ENCODE peak calls at places on chromosomes 7 and 10, in seven cellular contexts. A is thoracic aorta, C is nephron progenitor cell, I is COR-L47, T is anterior cingulate cortex, D is astrocyte of the spinal cord, O is SK-MEL-5. U is an unnamed sample.

GRCh38 chr10:101571573-101571925 is 16.5 kb downstream of the POLL start:
- DNase-seq in A (no peak), C (no peak), I (no peak), T (no peak), D (no peak), O (no peak), U (no peak)

GRCh38 chr10:17479015-17479615 is 24.7 kb upstream of the ST8SIA6 start:
- DNase-seq in A (no peak), C (no peak), I (no peak), T (no peak), D (no peak), O (peak; percentile 7), U (no peak)

GRCh38 chr10:120479506-120479905 is 22.5 kb downstream of the PLPP4 start:
- DNase-seq in A (no peak), C (no peak), I (no peak), T (no peak), D (no peak), O (no peak), U (no peak)

GRCh38 chr10:58755688-58756087 is 243.0 kb downstream of the BICC1 start:
- DNase-seq in A (no peak), C (no peak), I (no peak), T (no peak), D (peak; percentile 67), O (no peak), U (peak; percentile 54)

GRCh38 chr7:141118809-141119586 is 45.1 kb downstream of the TMEM178B start:
- DNase-seq in A (no peak), C (no peak), I (no peak), T (no peak), D (no peak), O (no peak), U (no peak)

GRCh38 chr10:11716704-11717103 is 25.5 kb upstream of the ECHDC3 start:
- DNase-seq in A (no peak), C (no peak), I (no peak), T (no peak), D (no peak), O (no peak), U (no peak)

GRCh38 chr10:88315746-88316145 is 267.4 kb downstream of the RNLS start:
- DNase-seq in A (no peak), C (no peak), I (no peak), T (no peak), D (no peak), O (no peak), U (no peak)

GRCh38 chr7:73342645-73343044 is 14.7 kb downstream of the FKBP6 start:
- DNase-seq in A (no peak), C (no peak), I (peak; percentile 31), T (no peak), D (peak; percentile 60), O (peak; percentile 85), U (no peak)

GRCh38 chr7:47441796-47442744 is 139.8 kb downstream of the TNS3 start:
- DNase-seq in A (no peak), C (no peak), I (no peak), T (no peak), D (peak; percentile 23), O (no peak), U (peak; percentile 16)

GRCh38 chr10:112951349-112952281 is 1.6 kb downstream of the TCF7L2 start:
- DNase-seq in A (no peak), C (peak; percentile 67), I (no peak), T (no peak), D (peak; percentile 84), O (peak; percentile 82), U (peak; percentile 84)

GRCh38 chr10:30422981-30423654 is 10.9 kb upstream of the MAP3K8 start:
- DNase-seq in A (no peak), C (peak; percentile 25), I (no peak), T (no peak), D (peak; percentile 56), O (no peak), U (peak; percentile 77)

GRCh38 chr10:22335204-22335956 is 9.9 kb upstream of the SPAG6 start:
- DNase-seq in A (no peak), C (peak; percentile 52), I (no peak), T (no peak), D (peak; percentile 48), O (no peak), U (no peak)

GRCh38 chr10:17046989-17047388 is 82.6 kb downstream of the CUBN start:
- DNase-seq in A (no peak), C (no peak), I (no peak), T (no peak), D (no peak), O (no peak), U (no peak)

GRCh38 chr7:156155988-156156733 is 343.9 kb upstream of the SHH start:
- DNase-seq in A (no peak), C (no peak), I (peak; percentile 66), T (no peak), D (no peak), O (no peak), U (no peak)

GRCh38 chr7:105013818-105014724 is at the start of gene KMT2E:
- DNase-seq in A (peak; percentile 56), C (peak; percentile 93), I (peak; percentile 86), T (peak; percentile 88), D (peak; percentile 84), O (peak; percentile 92), U (peak; percentile 80)

GRCh38 chr10:92816106-92816505 is 32.2 kb upstream of the EXOC6 start:
- DNase-seq in A (no peak), C (no peak), I (no peak), T (no peak), D (no peak), O (peak; percentile 50), U (no peak)

GRCh38 chr10:45179716-45180115 is 135.7 kb downstream of the OR13A1 start:
- DNase-seq in A (no peak), C (no peak), I (no peak), T (no peak), D (no peak), O (no peak), U (no peak)

GRCh38 chr7:128030263-128030998 is 806 bp downstream of the LRRC4 start:
- DNase-seq in A (no peak), C (peak; percentile 30), I (no peak), T (no peak), D (no peak), O (no peak), U (no peak)

GRCh38 chr7:80284848-80285247 is 150.2 kb downstream of the GNAI1 start:
- DNase-seq in A (no peak), C (no peak), I (no peak), T (no peak), D (peak; percentile 92), O (no peak), U (peak; percentile 63)

GRCh38 chr7:77306231-77307067 is 106.8 kb upstream of the FGL2 start:
- DNase-seq in A (no peak), C (no peak), I (no peak), T (no peak), D (no peak), O (no peak), U (no peak)

GRCh38 chr7:158572000-158572828 is 15.4 kb downstream of the PTPRN2 start:
- DNase-seq in A (no peak), C (no peak), I (peak; percentile 78), T (peak; percentile 15), D (no peak), O (peak; percentile 78), U (no peak)

GRCh38 chr7:152117356-152117755 is 91.9 kb downstream of the GALNT11 start:
- DNase-seq in A (no peak), C (no peak), I (no peak), T (no peak), D (no peak), O (no peak), U (no peak)

GRCh38 chr10:61903991-61904350 is 2.5 kb downstream of the ARID5B start:
- DNase-seq in A (no peak), C (no peak), I (no peak), T (no peak), D (peak; percentile 43), O (no peak), U (no peak)

GRCh38 chr10:77687018-77687417 is 49.4 kb upstream of the KCNMA1 start:
- DNase-seq in A (no peak), C (no peak), I (no peak), T (no peak), D (no peak), O (no peak), U (no peak)

GRCh38 chr7:136869991-136870798 is 1.7 kb downstream of the CHRM2 start:
- DNase-seq in A (no peak), C (peak; percentile 26), I (no peak), T (no peak), D (peak; percentile 30), O (no peak), U (no peak)

GRCh38 chr7:7311001-7311400 is 128.7 kb downstream of the C1GALT1 start:
- DNase-seq in A (no peak), C (no peak), I (no peak), T (no peak), D (no peak), O (no peak), U (no peak)

GRCh38 chr10:119817991-119818888 is 54.4 kb downstream of the MCMBP start:
- DNase-seq in A (no peak), C (peak; percentile 91), I (no peak), T (peak; percentile 70), D (peak; percentile 62), O (no peak), U (no peak)

GRCh38 chr10:129891806-129892205 is 72.3 kb downstream of the EBF3 start:
- DNase-seq in A (no peak), C (no peak), I (no peak), T (no peak), D (no peak), O (no peak), U (no peak)

GRCh38 chr10:127150136-127150535 is 46.3 kb downstream of the INSYN2A start:
- DNase-seq in A (no peak), C (no peak), I (no peak), T (no peak), D (peak; percentile 70), O (no peak), U (peak; percentile 95)

GRCh38 chr10:22183771-22184466 is 33.9 kb downstream of the EBLN1 start:
- DNase-seq in A (no peak), C (no peak), I (no peak), T (no peak), D (no peak), O (no peak), U (no peak)

GRCh38 chr10:50605280-50606270 is 18.2 kb downstream of the SGMS1 start:
- DNase-seq in A (no peak), C (no peak), I (no peak), T (no peak), D (peak; percentile 94), O (peak; percentile 16), U (peak; percentile 86)

GRCh38 chr7:2154831-2155230 is 77.9 kb downstream of the MAD1L1 start:
- DNase-seq in A (no peak), C (no peak), I (no peak), T (no peak), D (no peak), O (no peak), U (no peak)